ENCODE peak calls at places on chromosome 15, in six cellular contexts. O is amniotic stem cell, I is body of pancreas, L is nucleus accumbens, D is GM04504, M is skeletal muscle cell. G is an unnamed sample.
A peak's percentile ranks its signal among the peaks of the same experiment; 100 is the strongest.

GRCh38 chr15:67943961-67944674 is 104.3 kb upstream of the RNU6-1 start:
- DNase-seq in I (no peak), M (peak; percentile 51), O (no peak), L (no peak), D (no peak), G (no peak)

GRCh38 chr15:87736921-87737389 is 519.6 kb downstream of the NTRK3 start:
- DNase-seq in M (no peak), O (no peak), L (no peak), D (no peak), I (no peak), G (no peak)

GRCh38 chr15:23869391-23869790 is 182.3 kb upstream of the NDN start:
- DNase-seq in O (no peak), D (no peak), L (no peak), M (no peak), I (peak; percentile 69), G (no peak)

GRCh38 chr15:60212536-60212935 is 185.2 kb downstream of the ANXA2 start:
- DNase-seq in D (peak; percentile 3), I (no peak), L (no peak), M (no peak), O (no peak), G (peak; percentile 52)

GRCh38 chr15:31503758-31504461 is 177.3 kb downstream of the KLF13 start:
- DNase-seq in I (no peak), D (no peak), M (no peak), L (no peak), O (no peak), G (no peak)

GRCh38 chr15:82999905-83000671 is 11.4 kb downstream of the C15orf40 start:
- DNase-seq in M (peak; percentile 20), L (no peak), D (peak; percentile 28), I (peak; percentile 48), O (peak; percentile 19), G (peak; percentile 26)

GRCh38 chr15:66288796-66289195 is 4.6 kb upstream of the DIS3L start:
- DNase-seq in M (no peak), D (no peak), L (no peak), I (no peak), O (no peak), G (no peak)

GRCh38 chr15:65902373-65902772 is 33.1 kb downstream of the RAB11A start:
- DNase-seq in M (no peak), O (no peak), L (no peak), D (no peak), I (peak; percentile 70), G (no peak)

GRCh38 chr15:72685301-72685924 is 569 bp downstream of the HIGD2B start:
- DNase-seq in L (no peak), O (no peak), I (no peak), D (no peak), M (no peak), G (no peak)

GRCh38 chr15:57015360-57015759 is 96.9 kb downstream of the TCF12 start:
- DNase-seq in I (no peak), M (no peak), O (no peak), L (no peak), D (no peak), G (no peak)

GRCh38 chr15:98651581-98652220 is 3.4 kb downstream of the IGF1R start:
- DNase-seq in O (no peak), L (no peak), I (no peak), D (no peak), M (no peak), G (no peak)

GRCh38 chr15:74200871-74201419 is 1.6 kb downstream of the STRA6 start:
- DNase-seq in I (no peak), M (no peak), L (no peak), O (no peak), D (no peak), G (no peak)

GRCh38 chr15:64894395-64895056 is 17.2 kb upstream of the ANKDD1A start:
- DNase-seq in O (no peak), I (no peak), M (no peak), L (peak; percentile 28), D (no peak), G (no peak)

GRCh38 chr15:39413558-39413957 is 167.3 kb upstream of the THBS1 start:
- DNase-seq in L (no peak), O (no peak), D (peak; percentile 76), I (no peak), M (no peak), G (no peak)

GRCh38 chr15:101332061-101332467 is 37.0 kb upstream of the SNRPA1 start:
- DNase-seq in M (no peak), D (no peak), O (no peak), L (no peak), I (no peak), G (no peak)

GRCh38 chr15:60385620-60386552 is 11.9 kb downstream of the ANXA2 start:
- DNase-seq in D (no peak), O (no peak), M (no peak), L (no peak), I (no peak), G (no peak)

GRCh38 chr15:74787251-74788041 is 5.6 kb downstream of the CSK start:
- DNase-seq in O (no peak), L (peak; percentile 38), I (peak; percentile 81), D (no peak), M (peak; percentile 45), G (no peak)

GRCh38 chr15:48086162-48086561 is 34.6 kb upstream of the SLC24A5 start:
- DNase-seq in O (no peak), L (no peak), I (no peak), M (no peak), D (no peak), G (no peak)

GRCh38 chr15:55204464-55204863 is 7.7 kb upstream of the RSL24D1 start:
- DNase-seq in O (no peak), D (no peak), I (no peak), M (no peak), L (no peak), G (no peak)

GRCh38 chr15:78004919-78005634 is 72.4 kb downstream of the TBC1D2B start:
- DNase-seq in I (peak; percentile 90), L (peak; percentile 27), O (peak; percentile 20), D (peak; percentile 84), M (peak; percentile 89), G (no peak)